ENCODE peak calls at places on chromosome 22, in four cellular contexts. U is HCT116, M is PC-3, D is cardiac muscle cell. A is an unnamed sample.
A peak's percentile ranks its signal among the peaks of the same experiment; 100 is the strongest.

GRCh38 chr22:26801449-26801848 is 144.1 kb downstream of the MIAT start:
- DNase-seq in U (no peak), M (no peak), D (no peak), A (no peak)

GRCh38 chr22:32482708-32483107 is 8.1 kb downstream of the FBXO7 start:
- DNase-seq in U (no peak), M (peak; percentile 25), D (no peak), A (no peak)

GRCh38 chr22:24555160-24555495 is 190 bp upstream of the GUCD1 start:
- DNase-seq in U (peak; percentile 97), M (peak; percentile 96), D (peak; percentile 98), A (peak; percentile 97)

GRCh38 chr22:35687461-35687860 is 30.2 kb upstream of the APOL5 start:
- DNase-seq in U (no peak), M (no peak), D (no peak), A (no peak)

GRCh38 chr22:23152238-23153114 is 7.2 kb downstream of the RAB36 start:
- DNase-seq in U (no peak), M (no peak), D (no peak), A (no peak)

GRCh38 chr22:31055322-31056159 is 25.6 kb upstream of the SMTN start:
- DNase-seq in U (no peak), M (peak; percentile 83), D (peak; percentile 69), A (no peak)

GRCh38 chr22:23110922-23111527 is 30.8 kb downstream of the RSPH14 start:
- DNase-seq in U (no peak), M (no peak), D (no peak), A (no peak)

GRCh38 chr22:28983788-28984441 is 77.7 kb downstream of the C22orf31 start:
- DNase-seq in U (no peak), M (peak; percentile 19), D (no peak), A (no peak)

GRCh38 chr22:24146791-24147353 is 34.4 kb upstream of the SUSD2 start:
- DNase-seq in U (no peak), M (no peak), D (peak; percentile 58), A (no peak)

GRCh38 chr22:27997538-27997937 is 78.5 kb upstream of the PITPNB start:
- DNase-seq in U (no peak), M (no peak), D (no peak), A (no peak)

GRCh38 chr22:45478108-45478771 is 24.4 kb upstream of the FBLN1 start:
- DNase-seq in U (no peak), M (peak; percentile 83), D (no peak), A (no peak)

GRCh38 chr22:37525073-37525745 is 6.0 kb upstream of the CARD10 start:
- DNase-seq in U (peak; percentile 60), M (peak; percentile 84), D (no peak), A (no peak)

GRCh38 chr22:30208631-30209603 is 37.6 kb downstream of the LIF start:
- DNase-seq in U (no peak), M (peak; percentile 88), D (no peak), A (no peak)

GRCh38 chr22:24758164-24758799 is 16.2 kb downstream of the PIWIL3 start:
- DNase-seq in U (peak; percentile 39), M (peak; percentile 68), D (peak; percentile 66), A (peak; percentile 53)

GRCh38 chr22:17477401-17477833 is 85.9 kb upstream of the SLC25A18 start:
- DNase-seq in U (no peak), M (no peak), D (peak; percentile 26), A (no peak)

GRCh38 chr22:28582806-28583205 is 96.8 kb downstream of the TTC28 start:
- DNase-seq in U (no peak), M (peak; percentile 4), D (no peak), A (no peak)

GRCh38 chr22:24957043-24957442 is 4.5 kb downstream of the KIAA1671 start:
- DNase-seq in U (no peak), M (no peak), D (no peak), A (no peak)

GRCh38 chr22:28882545-28882877 is 861 bp upstream of the ZNRF3 start:
- DNase-seq in U (peak; percentile 8), M (no peak), D (no peak), A (no peak)

GRCh38 chr22:31346255-31346732 is at the start of gene PATZ1:
- DNase-seq in U (peak; percentile 51), M (peak; percentile 70), D (peak; percentile 83), A (peak; percentile 91)

GRCh38 chr22:33299245-33299956 is 241.2 kb upstream of the SYN3 start:
- DNase-seq in U (no peak), M (no peak), D (no peak), A (no peak)

GRCh38 chr22:19710020-19710768 is 4.1 kb upstream of the SEPTIN5 start:
- DNase-seq in U (no peak), M (no peak), D (no peak), A (no peak)

GRCh38 chr22:35352214-35353111 is 28.4 kb upstream of the HMOX1 start:
- DNase-seq in U (no peak), M (peak; percentile 19), D (peak; percentile 57), A (no peak)

GRCh38 chr22:48327721-48328120 is 1500.0 kb downstream of the BRD1 start:
- DNase-seq in U (no peak), M (no peak), D (no peak), A (no peak)

GRCh38 chr22:30855677-30856518 is 112.7 kb downstream of the MORC2 start:
- DNase-seq in U (no peak), M (no peak), D (no peak), A (no peak)

GRCh38 chr22:37533995-37534394 is 14.8 kb upstream of the CARD10 start:
- DNase-seq in U (peak; percentile 34), M (peak; percentile 74), D (no peak), A (no peak)

GRCh38 chr22:32632650-32633049 is 158.0 kb downstream of the FBXO7 start:
- DNase-seq in U (no peak), M (no peak), D (no peak), A (no peak)

GRCh38 chr22:31492151-31492550 is 2.5 kb upstream of the EIF4ENIF1 start:
- DNase-seq in U (no peak), M (no peak), D (no peak), A (no peak)

GRCh38 chr22:41369089-41369745 is 12.5 kb upstream of the TEF start:
- DNase-seq in U (no peak), M (no peak), D (no peak), A (no peak)
- H3K4me3 ChIP-seq in U (no peak overlapping the region), M (no peak overlapping the region), D (no peak overlapping the region), A (no peak overlapping the region)

GRCh38 chr22:39240841-39241631 is 3.7 kb downstream of the PDGFB start:
- DNase-seq in U (peak; percentile 64), M (peak; percentile 49), D (no peak), A (peak; percentile 11)
- H3K4me3 ChIP-seq in U (peak overlapping the region; percentile 96), M (peak overlapping the region; percentile 95), D (no peak overlapping the region), A (no peak overlapping the region)

DNA sequence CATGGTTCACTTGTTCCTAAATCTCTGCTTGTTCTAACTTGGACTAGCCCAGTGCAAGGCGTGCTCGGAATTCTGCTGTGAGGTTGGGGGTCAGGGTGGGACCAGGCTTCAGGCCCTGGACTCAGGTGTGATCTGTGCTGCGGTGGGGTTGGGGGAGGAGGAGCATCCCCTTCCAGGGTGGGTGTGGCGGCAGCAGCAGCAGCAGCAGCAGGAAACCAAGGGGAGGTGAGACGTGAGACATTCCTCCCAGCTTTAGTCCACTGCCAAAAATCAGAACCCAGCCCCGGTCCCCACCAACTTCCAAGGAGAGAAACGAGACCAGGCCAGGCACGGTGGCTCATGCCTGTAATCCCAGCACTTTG is 31.8 kb downstream of the A4GALT start:
- DNase-seq in U (no peak), M (no peak), D (no peak), A (no peak)
- H3K4me3 ChIP-seq in U (no peak overlapping the region), M (peak overlapping the region; percentile 44), D (no peak overlapping the region), A (no peak overlapping the region)

GRCh38 chr22:50326225-50326958 is 420 bp downstream of the DENND6B start:
- DNase-seq in U (no peak), M (no peak), D (no peak), A (no peak)
- H3K4me3 ChIP-seq in U (peak overlapping the region; percentile 80), M (peak overlapping the region; percentile 70), D (peak overlapping the region; percentile 91), A (no peak overlapping the region)

GRCh38 chr22:43260346-43260745 is 73.4 kb upstream of the TTLL12 start:
- DNase-seq in U (no peak), M (no peak), D (no peak), A (no peak)

GRCh38 chr22:43260818-43261217 is 73.9 kb upstream of the TTLL12 start:
- DNase-seq in U (no peak), M (no peak), D (no peak), A (no peak)

GRCh38 chr22:43266117-43266516 is 77.1 kb downstream of the SCUBE1 start:
- DNase-seq in U (no peak), M (no peak), D (peak; percentile 35), A (no peak)

GRCh38 chr22:43263645-43264514 is 76.9 kb upstream of the TTLL12 start:
- DNase-seq in U (peak; percentile 48), M (no peak), D (no peak), A (peak; percentile 98)

GRCh38 chr22:43262990-43263644 is 76.2 kb upstream of the TTLL12 start:
- DNase-seq in U (no peak), M (no peak), D (no peak), A (peak; percentile 74)
- H3K4me3 ChIP-seq in U (peak overlapping the region; percentile 48), M (no peak overlapping the region), D (no peak overlapping the region), A (peak overlapping the region; percentile 53)

A was measured in Jurkat, Clone E6-1.